ENCODE peak calls at places on chromosomes 3 and 15, in eight cellular contexts. One of them, this sample, is unnamed.

GRCh38 chr15:96273317-96274086 is 57.0 kb upstream of the NR2F2 start:
- DNase-seq in HCT116: peak
- DNase-seq in T-cell: no peak
- DNase-seq in choroid plexus epithelial cell: peak
- DNase-seq in RWPE1: peak
- DNase-seq in upper lobe of right lung: no peak
- DNase-seq in CD14-positive monocyte: no peak
- DNase-seq in stimulated activated CD4-positive, alpha-beta T cell treated with anti-CD3 and anti-CD28 coated beads, Interleukin-2, amount 100 ng/mL, for 24 hours: peak
- DNase-seq in this sample: peak

GRCh38 chr3:74463515-74463914 is 150.9 kb downstream of the CNTN3 start:
- DNase-seq in HCT116: no peak
- DNase-seq in T-cell: no peak
- DNase-seq in stimulated activated CD4-positive, alpha-beta T cell treated with anti-CD3 and anti-CD28 coated beads, Interleukin-2, amount 100 ng/mL, for 24 hours: no peak
- DNase-seq in choroid plexus epithelial cell: no peak
- DNase-seq in CD14-positive monocyte: no peak
- DNase-seq in RWPE1: no peak
- DNase-seq in upper lobe of right lung: no peak
- DNase-seq in this sample: no peak

GRCh38 chr3:148372476-148372875 is 325.2 kb upstream of the AGTR1 start:
- DNase-seq in CD14-positive monocyte: no peak
- DNase-seq in T-cell: no peak
- DNase-seq in stimulated activated CD4-positive, alpha-beta T cell treated with anti-CD3 and anti-CD28 coated beads, Interleukin-2, amount 100 ng/mL, for 24 hours: no peak
- DNase-seq in HCT116: no peak
- DNase-seq in choroid plexus epithelial cell: peak
- DNase-seq in upper lobe of right lung: no peak
- DNase-seq in RWPE1: no peak
- DNase-seq in this sample: no peak

GRCh38 chr3:154885016-154885415 is 195.1 kb upstream of the MME start:
- DNase-seq in HCT116: no peak
- DNase-seq in choroid plexus epithelial cell: peak
- DNase-seq in stimulated activated CD4-positive, alpha-beta T cell treated with anti-CD3 and anti-CD28 coated beads, Interleukin-2, amount 100 ng/mL, for 24 hours: no peak
- DNase-seq in upper lobe of right lung: no peak
- DNase-seq in T-cell: no peak
- DNase-seq in RWPE1: no peak
- DNase-seq in CD14-positive monocyte: no peak
- DNase-seq in this sample: no peak

GRCh38 chr3:117898722-117899121 is 1135.9 kb downstream of the IGSF11 start:
- DNase-seq in choroid plexus epithelial cell: peak
- DNase-seq in T-cell: no peak
- DNase-seq in RWPE1: no peak
- DNase-seq in upper lobe of right lung: no peak
- DNase-seq in CD14-positive monocyte: no peak
- DNase-seq in HCT116: peak
- DNase-seq in stimulated activated CD4-positive, alpha-beta T cell treated with anti-CD3 and anti-CD28 coated beads, Interleukin-2, amount 100 ng/mL, for 24 hours: no peak
- DNase-seq in this sample: peak

GRCh38 chr3:104273046-104273649 is 1093.6 kb upstream of the ALCAM start:
- DNase-seq in RWPE1: peak
- DNase-seq in HCT116: peak
- DNase-seq in CD14-positive monocyte: no peak
- DNase-seq in choroid plexus epithelial cell: peak
- DNase-seq in T-cell: no peak
- DNase-seq in stimulated activated CD4-positive, alpha-beta T cell treated with anti-CD3 and anti-CD28 coated beads, Interleukin-2, amount 100 ng/mL, for 24 hours: no peak
- DNase-seq in upper lobe of right lung: no peak
- DNase-seq in this sample: peak

GRCh38 chr3:71584216-71585061 is 911 bp upstream of the FOXP1 start:
- DNase-seq in CD14-positive monocyte: no peak
- DNase-seq in choroid plexus epithelial cell: peak
- DNase-seq in T-cell: peak
- DNase-seq in upper lobe of right lung: peak
- DNase-seq in HCT116: no peak
- DNase-seq in RWPE1: no peak
- DNase-seq in stimulated activated CD4-positive, alpha-beta T cell treated with anti-CD3 and anti-CD28 coated beads, Interleukin-2, amount 100 ng/mL, for 24 hours: peak
- DNase-seq in this sample: peak

GRCh38 chr3:20478407-20478806 is 292.4 kb upstream of the SGO1 start:
- DNase-seq in HCT116: no peak
- DNase-seq in RWPE1: no peak
- DNase-seq in choroid plexus epithelial cell: no peak
- DNase-seq in upper lobe of right lung: no peak
- DNase-seq in CD14-positive monocyte: no peak
- DNase-seq in T-cell: no peak
- DNase-seq in stimulated activated CD4-positive, alpha-beta T cell treated with anti-CD3 and anti-CD28 coated beads, Interleukin-2, amount 100 ng/mL, for 24 hours: no peak
- DNase-seq in this sample: no peak

GRCh38 chr3:12972791-12973702 is 100.2 kb downstream of the IQSEC1 start:
- DNase-seq in T-cell: no peak
- DNase-seq in stimulated activated CD4-positive, alpha-beta T cell treated with anti-CD3 and anti-CD28 coated beads, Interleukin-2, amount 100 ng/mL, for 24 hours: no peak
- DNase-seq in RWPE1: no peak
- DNase-seq in upper lobe of right lung: no peak
- DNase-seq in HCT116: no peak
- DNase-seq in CD14-positive monocyte: no peak
- DNase-seq in choroid plexus epithelial cell: no peak
- DNase-seq in this sample: no peak

GRCh38 chr15:35068861-35069260 is 16.2 kb downstream of the NANOGP8 start:
- DNase-seq in stimulated activated CD4-positive, alpha-beta T cell treated with anti-CD3 and anti-CD28 coated beads, Interleukin-2, amount 100 ng/mL, for 24 hours: no peak
- DNase-seq in HCT116: no peak
- DNase-seq in RWPE1: no peak
- DNase-seq in upper lobe of right lung: no peak
- DNase-seq in CD14-positive monocyte: no peak
- DNase-seq in choroid plexus epithelial cell: no peak
- DNase-seq in T-cell: no peak
- DNase-seq in this sample: no peak

GRCh38 chr3:20076296-20076997 is 36.2 kb downstream of the KAT2B start:
- DNase-seq in choroid plexus epithelial cell: no peak
- DNase-seq in RWPE1: no peak
- DNase-seq in CD14-positive monocyte: no peak
- DNase-seq in T-cell: no peak
- DNase-seq in HCT116: no peak
- DNase-seq in upper lobe of right lung: no peak
- DNase-seq in stimulated activated CD4-positive, alpha-beta T cell treated with anti-CD3 and anti-CD28 coated beads, Interleukin-2, amount 100 ng/mL, for 24 hours: no peak
- DNase-seq in this sample: no peak

GRCh38 chr3:39808467-39809180 is 785 bp upstream of the MYRIP start:
- DNase-seq in T-cell: no peak
- DNase-seq in stimulated activated CD4-positive, alpha-beta T cell treated with anti-CD3 and anti-CD28 coated beads, Interleukin-2, amount 100 ng/mL, for 24 hours: no peak
- DNase-seq in CD14-positive monocyte: no peak
- DNase-seq in choroid plexus epithelial cell: no peak
- DNase-seq in RWPE1: no peak
- DNase-seq in upper lobe of right lung: peak
- DNase-seq in HCT116: no peak
- DNase-seq in this sample: no peak

GRCh38 chr3:160982497-160982896 is 122.7 kb downstream of the B3GALNT1 start:
- DNase-seq in HCT116: no peak
- DNase-seq in upper lobe of right lung: no peak
- DNase-seq in T-cell: no peak
- DNase-seq in stimulated activated CD4-positive, alpha-beta T cell treated with anti-CD3 and anti-CD28 coated beads, Interleukin-2, amount 100 ng/mL, for 24 hours: no peak
- DNase-seq in choroid plexus epithelial cell: peak
- DNase-seq in CD14-positive monocyte: no peak
- DNase-seq in RWPE1: no peak
- DNase-seq in this sample: peak

GRCh38 chr15:81752149-81752942 is 293.5 kb downstream of the MEX3B start:
- DNase-seq in RWPE1: peak
- DNase-seq in choroid plexus epithelial cell: peak
- DNase-seq in T-cell: no peak
- DNase-seq in CD14-positive monocyte: no peak
- DNase-seq in upper lobe of right lung: no peak
- DNase-seq in HCT116: no peak
- DNase-seq in stimulated activated CD4-positive, alpha-beta T cell treated with anti-CD3 and anti-CD28 coated beads, Interleukin-2, amount 100 ng/mL, for 24 hours: peak
- DNase-seq in this sample: no peak

GRCh38 chr3:14894085-14894484 is 53.3 kb upstream of the NR2C2 start:
- DNase-seq in upper lobe of right lung: no peak
- DNase-seq in stimulated activated CD4-positive, alpha-beta T cell treated with anti-CD3 and anti-CD28 coated beads, Interleukin-2, amount 100 ng/mL, for 24 hours: no peak
- DNase-seq in choroid plexus epithelial cell: no peak
- DNase-seq in T-cell: no peak
- DNase-seq in HCT116: no peak
- DNase-seq in CD14-positive monocyte: no peak
- DNase-seq in RWPE1: no peak
- DNase-seq in this sample: no peak

GRCh38 chr3:141659821-141660597 is 78.1 kb upstream of the RNF7 start:
- DNase-seq in choroid plexus epithelial cell: peak
- DNase-seq in T-cell: no peak
- DNase-seq in HCT116: no peak
- DNase-seq in stimulated activated CD4-positive, alpha-beta T cell treated with anti-CD3 and anti-CD28 coated beads, Interleukin-2, amount 100 ng/mL, for 24 hours: peak
- DNase-seq in upper lobe of right lung: peak
- DNase-seq in CD14-positive monocyte: no peak
- DNase-seq in RWPE1: peak
- DNase-seq in this sample: peak

GRCh38 chr3:136070953-136071949 is 105.7 kb downstream of the PPP2R3A start:
- DNase-seq in RWPE1: no peak
- DNase-seq in choroid plexus epithelial cell: peak
- DNase-seq in stimulated activated CD4-positive, alpha-beta T cell treated with anti-CD3 and anti-CD28 coated beads, Interleukin-2, amount 100 ng/mL, for 24 hours: no peak
- DNase-seq in upper lobe of right lung: no peak
- DNase-seq in CD14-positive monocyte: no peak
- DNase-seq in T-cell: no peak
- DNase-seq in HCT116: no peak
- DNase-seq in this sample: peak

GRCh38 chr3:193665370-193665989 is 72.5 kb downstream of the OPA1 start:
- DNase-seq in RWPE1: peak
- DNase-seq in stimulated activated CD4-positive, alpha-beta T cell treated with anti-CD3 and anti-CD28 coated beads, Interleukin-2, amount 100 ng/mL, for 24 hours: no peak
- DNase-seq in HCT116: peak
- DNase-seq in upper lobe of right lung: no peak
- DNase-seq in CD14-positive monocyte: no peak
- DNase-seq in choroid plexus epithelial cell: peak
- DNase-seq in T-cell: no peak
- DNase-seq in this sample: peak

GRCh38 chr15:64894395-64895056 is 17.2 kb upstream of the ANKDD1A start:
- DNase-seq in upper lobe of right lung: no peak
- DNase-seq in HCT116: no peak
- DNase-seq in CD14-positive monocyte: no peak
- DNase-seq in stimulated activated CD4-positive, alpha-beta T cell treated with anti-CD3 and anti-CD28 coated beads, Interleukin-2, amount 100 ng/mL, for 24 hours: peak
- DNase-seq in choroid plexus epithelial cell: no peak
- DNase-seq in RWPE1: no peak
- DNase-seq in T-cell: peak
- DNase-seq in this sample: peak

GRCh38 chr3:177174607-177175006 is 22.7 kb downstream of the TBL1XR1 start:
- DNase-seq in stimulated activated CD4-positive, alpha-beta T cell treated with anti-CD3 and anti-CD28 coated beads, Interleukin-2, amount 100 ng/mL, for 24 hours: no peak
- DNase-seq in T-cell: no peak
- DNase-seq in upper lobe of right lung: no peak
- DNase-seq in CD14-positive monocyte: no peak
- DNase-seq in HCT116: no peak
- DNase-seq in RWPE1: no peak
- DNase-seq in choroid plexus epithelial cell: no peak
- DNase-seq in this sample: no peak

GRCh38 chr15:75849167-75849566 is 5.9 kb downstream of the UBE2Q2 start:
- DNase-seq in stimulated activated CD4-positive, alpha-beta T cell treated with anti-CD3 and anti-CD28 coated beads, Interleukin-2, amount 100 ng/mL, for 24 hours: no peak
- DNase-seq in upper lobe of right lung: no peak
- DNase-seq in CD14-positive monocyte: no peak
- DNase-seq in T-cell: no peak
- DNase-seq in RWPE1: no peak
- DNase-seq in HCT116: no peak
- DNase-seq in choroid plexus epithelial cell: no peak
- DNase-seq in this sample: no peak

GRCh38 chr15:66154581-66154980 is 99.0 kb downstream of the MEGF11 start:
- DNase-seq in stimulated activated CD4-positive, alpha-beta T cell treated with anti-CD3 and anti-CD28 coated beads, Interleukin-2, amount 100 ng/mL, for 24 hours: no peak
- DNase-seq in RWPE1: no peak
- DNase-seq in HCT116: no peak
- DNase-seq in choroid plexus epithelial cell: no peak
- DNase-seq in upper lobe of right lung: no peak
- DNase-seq in CD14-positive monocyte: no peak
- DNase-seq in T-cell: no peak
- DNase-seq in this sample: no peak

GRCh38 chr3:40116478-40117162 is 192.9 kb upstream of the EIF1B start:
- DNase-seq in HCT116: no peak
- DNase-seq in CD14-positive monocyte: no peak
- DNase-seq in choroid plexus epithelial cell: peak
- DNase-seq in upper lobe of right lung: no peak
- DNase-seq in RWPE1: peak
- DNase-seq in stimulated activated CD4-positive, alpha-beta T cell treated with anti-CD3 and anti-CD28 coated beads, Interleukin-2, amount 100 ng/mL, for 24 hours: no peak
- DNase-seq in T-cell: no peak
- DNase-seq in this sample: no peak

GRCh38 chr15:41561777-41562145 is 2.7 kb downstream of the TYRO3 start:
- DNase-seq in HCT116: no peak
- DNase-seq in upper lobe of right lung: no peak
- DNase-seq in RWPE1: no peak
- DNase-seq in CD14-positive monocyte: no peak
- DNase-seq in T-cell: no peak
- DNase-seq in stimulated activated CD4-positive, alpha-beta T cell treated with anti-CD3 and anti-CD28 coated beads, Interleukin-2, amount 100 ng/mL, for 24 hours: no peak
- DNase-seq in choroid plexus epithelial cell: peak
- DNase-seq in this sample: no peak

GRCh38 chr15:57595011-57595866 is 3.5 kb downstream of the MYZAP start:
- DNase-seq in HCT116: no peak
- DNase-seq in choroid plexus epithelial cell: no peak
- DNase-seq in upper lobe of right lung: no peak
- DNase-seq in T-cell: no peak
- DNase-seq in RWPE1: no peak
- DNase-seq in stimulated activated CD4-positive, alpha-beta T cell treated with anti-CD3 and anti-CD28 coated beads, Interleukin-2, amount 100 ng/mL, for 24 hours: no peak
- DNase-seq in CD14-positive monocyte: no peak
- DNase-seq in this sample: no peak

GRCh38 chr15:68354923-68355322 is 77.0 kb downstream of the ITGA11 start:
- DNase-seq in HCT116: peak
- DNase-seq in stimulated activated CD4-positive, alpha-beta T cell treated with anti-CD3 and anti-CD28 coated beads, Interleukin-2, amount 100 ng/mL, for 24 hours: no peak
- DNase-seq in T-cell: no peak
- DNase-seq in CD14-positive monocyte: no peak
- DNase-seq in RWPE1: peak
- DNase-seq in upper lobe of right lung: no peak
- DNase-seq in choroid plexus epithelial cell: peak
- DNase-seq in this sample: peak

GRCh38 chr3:62529230-62529629 is 155.9 kb upstream of the FEZF2 start:
- DNase-seq in upper lobe of right lung: no peak
- DNase-seq in choroid plexus epithelial cell: peak
- DNase-seq in CD14-positive monocyte: no peak
- DNase-seq in RWPE1: peak
- DNase-seq in HCT116: no peak
- DNase-seq in stimulated activated CD4-positive, alpha-beta T cell treated with anti-CD3 and anti-CD28 coated beads, Interleukin-2, amount 100 ng/mL, for 24 hours: peak
- DNase-seq in T-cell: no peak
- DNase-seq in this sample: peak

GRCh38 chr15:22257047-22257667 is 176.8 kb downstream of the OR4M2 start:
- DNase-seq in T-cell: no peak
- DNase-seq in RWPE1: no peak
- DNase-seq in HCT116: no peak
- DNase-seq in stimulated activated CD4-positive, alpha-beta T cell treated with anti-CD3 and anti-CD28 coated beads, Interleukin-2, amount 100 ng/mL, for 24 hours: peak
- DNase-seq in CD14-positive monocyte: no peak
- DNase-seq in upper lobe of right lung: no peak
- DNase-seq in choroid plexus epithelial cell: no peak
- DNase-seq in this sample: no peak

GRCh38 chr3:127538569-127538968 is 52.0 kb downstream of the TPRA1 start:
- DNase-seq in RWPE1: no peak
- DNase-seq in choroid plexus epithelial cell: no peak
- DNase-seq in HCT116: no peak
- DNase-seq in upper lobe of right lung: no peak
- DNase-seq in CD14-positive monocyte: no peak
- DNase-seq in stimulated activated CD4-positive, alpha-beta T cell treated with anti-CD3 and anti-CD28 coated beads, Interleukin-2, amount 100 ng/mL, for 24 hours: no peak
- DNase-seq in T-cell: no peak
- DNase-seq in this sample: no peak

GRCh38 chr15:68885070-68885469 is 45.3 kb upstream of the SPESP1 start:
- DNase-seq in upper lobe of right lung: no peak
- DNase-seq in RWPE1: peak
- DNase-seq in stimulated activated CD4-positive, alpha-beta T cell treated with anti-CD3 and anti-CD28 coated beads, Interleukin-2, amount 100 ng/mL, for 24 hours: no peak
- DNase-seq in CD14-positive monocyte: no peak
- DNase-seq in choroid plexus epithelial cell: peak
- DNase-seq in T-cell: no peak
- DNase-seq in HCT116: no peak
- DNase-seq in this sample: no peak

GRCh38 chr15:68205558-68205944 is 419 bp upstream of the CALML4 start:
- DNase-seq in RWPE1: no peak
- DNase-seq in upper lobe of right lung: no peak
- DNase-seq in CD14-positive monocyte: no peak
- DNase-seq in T-cell: no peak
- DNase-seq in stimulated activated CD4-positive, alpha-beta T cell treated with anti-CD3 and anti-CD28 coated beads, Interleukin-2, amount 100 ng/mL, for 24 hours: no peak
- DNase-seq in HCT116: no peak
- DNase-seq in choroid plexus epithelial cell: no peak
- DNase-seq in this sample: no peak

GRCh38 chr3:52546111-52546901 is 9.9 kb downstream of the UQCC5 start:
- DNase-seq in T-cell: no peak
- DNase-seq in RWPE1: no peak
- DNase-seq in upper lobe of right lung: no peak
- DNase-seq in CD14-positive monocyte: no peak
- DNase-seq in choroid plexus epithelial cell: no peak
- DNase-seq in HCT116: no peak
- DNase-seq in stimulated activated CD4-positive, alpha-beta T cell treated with anti-CD3 and anti-CD28 coated beads, Interleukin-2, amount 100 ng/mL, for 24 hours: no peak
- DNase-seq in this sample: no peak

GRCh38 chr3:149080699-149081091 is 5.6 kb downstream of the HLTF start:
- DNase-seq in HCT116: no peak
- DNase-seq in stimulated activated CD4-positive, alpha-beta T cell treated with anti-CD3 and anti-CD28 coated beads, Interleukin-2, amount 100 ng/mL, for 24 hours: no peak
- DNase-seq in choroid plexus epithelial cell: peak
- DNase-seq in upper lobe of right lung: no peak
- DNase-seq in T-cell: no peak
- DNase-seq in CD14-positive monocyte: no peak
- DNase-seq in RWPE1: peak
- DNase-seq in this sample: peak

This sample was measured in NB4.